ENCODE peak calls at places on chromosomes 6 and 20, in eight cellular contexts. I is naive thymus-derived CD4-positive, alpha-beta T cell; E is vagina; P is colonic mucosa; G is IMR-90; X is CD8-positive, alpha-beta T cell; N is adrenal gland; O is H9. A is an unnamed sample.

GRCh38 chr6:26016326-26017275 is 54.0 kb downstream of the TRIM38 start:
- DNase-seq in X (no peak), I (no peak), E (no peak), O (peak; percentile 56), N (no peak), G (peak; percentile 34), P (no peak), A (no peak)

GRCh38 chr6:4983322-4983721 is 20.5 kb downstream of the RPP40 start:
- DNase-seq in E (no peak), G (no peak), O (no peak), P (no peak), N (no peak), I (no peak), X (no peak), A (no peak)

GRCh38 chr20:58604410-58604881 is 46.6 kb upstream of the STX16 start:
- DNase-seq in X (no peak), P (no peak), G (no peak), O (no peak), E (no peak), N (no peak), I (no peak), A (no peak)

GRCh38 chr6:170034294-170034693 is 256.6 kb downstream of the DLL1 start:
- DNase-seq in I (no peak), O (no peak), G (no peak), E (peak; percentile 81), P (no peak), X (no peak), N (peak; percentile 4), A (no peak)

GRCh38 chr6:75802366-75802765 is 53.3 kb downstream of the MYO6 start:
- DNase-seq in G (peak; percentile 10), N (no peak), I (no peak), P (no peak), X (no peak), O (no peak), E (no peak), A (no peak)

GRCh38 chr6:30260036-30260504 is 46.9 kb upstream of the TRIM26 start:
- DNase-seq in G (no peak), X (no peak), I (peak; percentile 11), P (no peak), O (peak; percentile 34), E (no peak), N (no peak), A (no peak)

GRCh38 chr6:12174878-12175277 is 115.3 kb upstream of the EDN1 start:
- DNase-seq in I (no peak), P (no peak), N (no peak), G (peak; percentile 54), X (no peak), E (no peak), O (no peak), A (no peak)

GRCh38 chr6:97215157-97215769 is 67.8 kb downstream of the MMS22L start:
- DNase-seq in N (peak; percentile 30), X (no peak), I (no peak), G (peak; percentile 76), E (no peak), P (peak; percentile 21), O (peak; percentile 37), A (no peak)

GRCh38 chr6:7705483-7705882 is 20.4 kb upstream of the BMP6 start:
- DNase-seq in P (no peak), X (no peak), I (no peak), O (no peak), N (no peak), E (no peak), G (no peak), A (no peak)

GRCh38 chr6:164098857-164099534 is 684.5 kb downstream of the QKI start:
- DNase-seq in P (no peak), N (peak; percentile 26), I (no peak), G (no peak), O (no peak), X (no peak), E (peak; percentile 74), A (no peak)

GRCh38 chr20:50346372-50347347 is 156.0 kb downstream of the CEBPB start:
- DNase-seq in G (peak; percentile 92), I (peak; percentile 25), E (no peak), P (peak; percentile 83), N (peak; percentile 92), O (no peak), X (no peak), A (no peak)

DNA sequence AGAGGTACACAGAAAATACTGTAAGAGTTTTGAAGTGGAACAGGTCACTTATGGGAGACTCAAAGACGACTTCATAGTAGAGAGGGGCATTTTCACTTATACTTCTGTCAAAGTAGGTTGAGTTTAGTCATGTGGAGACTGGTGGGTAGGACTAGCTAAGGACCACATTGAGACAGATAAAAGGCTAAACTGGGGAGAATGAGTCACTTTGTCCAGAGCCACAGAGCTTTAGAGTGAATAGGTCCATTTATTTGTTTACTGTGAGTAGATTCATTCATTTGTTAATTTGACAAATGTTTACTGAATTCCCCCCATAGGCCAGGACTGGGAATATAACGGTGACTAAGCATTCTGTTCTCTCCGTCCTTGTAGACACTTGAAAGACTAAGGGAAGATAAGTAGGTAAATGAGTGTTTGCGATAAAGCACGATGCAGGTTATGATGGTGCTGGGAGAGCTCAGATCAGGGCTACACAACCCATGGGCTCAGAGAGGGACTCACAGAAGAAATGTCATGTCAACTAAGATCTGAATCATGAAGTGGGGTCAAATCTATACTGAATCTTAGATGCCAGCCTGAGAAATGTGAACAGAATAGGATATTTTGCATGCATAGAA is 699.6 kb upstream of the ID4 start:
- DNase-seq in E (no peak), O (no peak), G (no peak), N (no peak), X (no peak), P (no peak), I (no peak), A (no peak)
- H3K9me3 ChIP-seq in E (no peaks in the 10 kb centered on the region), O (no peaks in the 10 kb centered on the region), G (peaks cover 12% of the 10 kb centered on the region), N (no peaks in the 10 kb centered on the region), X (no peaks in the 10 kb centered on the region), P (no peaks in the 10 kb centered on the region), I (no peaks in the 10 kb centered on the region), A (no peaks in the 10 kb centered on the region)

DNA sequence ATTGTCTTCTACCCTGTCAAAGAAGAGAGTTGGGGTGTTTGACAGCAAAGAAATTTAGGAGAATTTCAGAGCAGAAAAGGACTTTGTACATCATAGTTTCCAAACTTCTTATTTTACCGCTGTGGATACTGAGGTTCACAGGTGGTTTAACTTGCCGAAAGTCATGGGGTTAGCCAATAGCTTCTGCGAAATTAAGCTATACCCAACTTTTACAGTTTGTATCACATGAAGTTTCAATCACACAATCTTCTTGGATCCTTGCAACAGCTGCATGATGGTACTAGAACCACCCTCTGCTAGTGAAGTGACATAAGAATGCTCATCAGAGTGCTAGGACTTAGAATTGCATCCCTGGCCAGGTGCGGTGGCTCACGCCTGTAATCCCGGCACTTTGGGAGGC is 345.5 kb downstream of the CD83 start:
- DNase-seq in G (no peak), N (no peak), E (no peak), X (no peak), I (no peak), P (no peak), O (no peak), A (no peak)
- H3K9me3 ChIP-seq in G (no peaks in the 10 kb centered on the region), N (no peaks in the 10 kb centered on the region), E (no peaks in the 10 kb centered on the region), X (no peaks in the 10 kb centered on the region), I (no peaks in the 10 kb centered on the region), P (no peaks in the 10 kb centered on the region), O (no peaks in the 10 kb centered on the region), A (no peaks in the 10 kb centered on the region)

GRCh38 chr20:34264141-34264540 is 22.9 kb downstream of the ASIP start:
- DNase-seq in E (no peak), X (no peak), I (no peak), N (no peak), G (no peak), P (no peak), O (no peak), A (no peak)
- H3K9me3 ChIP-seq in E (no peaks in the 10 kb centered on the region), X (no peaks in the 10 kb centered on the region), I (no peaks in the 10 kb centered on the region), N (no peaks in the 10 kb centered on the region), G (no peaks in the 10 kb centered on the region), P (no peaks in the 10 kb centered on the region), O (no peaks in the 10 kb centered on the region), A (no peaks in the 10 kb centered on the region)

GRCh38 chr20:7770578-7770977 is 169.7 kb downstream of the HAO1 start:
- DNase-seq in E (no peak), N (no peak), G (no peak), X (no peak), P (no peak), I (no peak), O (no peak), A (no peak)

GRCh38 chr20:7776148-7776547 is 164.1 kb downstream of the HAO1 start:
- DNase-seq in E (no peak), N (no peak), P (no peak), X (no peak), I (no peak), G (no peak), O (no peak), A (no peak)

GRCh38 chr20:7773511-7773910 is 166.7 kb downstream of the HAO1 start:
- DNase-seq in G (no peak), I (no peak), N (no peak), E (no peak), X (no peak), O (no peak), P (no peak), A (no peak)

GRCh38 chr20:7772376-7772775 is 167.9 kb downstream of the HAO1 start:
- DNase-seq in P (no peak), I (no peak), O (no peak), X (no peak), N (no peak), G (peak; percentile 53), E (no peak), A (no peak)

GRCh38 chr20:7775072-7775471 is 165.2 kb downstream of the HAO1 start:
- DNase-seq in O (no peak), E (no peak), I (no peak), X (no peak), P (no peak), G (peak; percentile 3), N (no peak), A (no peak)
- H3K9me3 ChIP-seq in O (peaks cover 6% of the 10 kb centered on the region), E (no peaks in the 10 kb centered on the region), I (no peaks in the 10 kb centered on the region), X (no peaks in the 10 kb centered on the region), P (no peaks in the 10 kb centered on the region), G (peaks cover 5% of the 10 kb centered on the region), N (no peaks in the 10 kb centered on the region), A (no peaks in the 10 kb centered on the region)

GRCh38 chr20:29314294-29314693 is 1943.2 kb upstream of the DEFB115 start:
- DNase-seq in G (no peak), O (no peak), E (no peak), I (no peak), X (no peak), P (no peak), N (no peak), A (no peak)
- H3K9me3 ChIP-seq in G (peaks cover 15% of the 10 kb centered on the region), O (peaks cover 25% of the 10 kb centered on the region), E (no peaks in the 10 kb centered on the region), I (no peaks in the 10 kb centered on the region), X (no peaks in the 10 kb centered on the region), P (no peaks in the 10 kb centered on the region), N (no peaks in the 10 kb centered on the region), A (no peaks in the 10 kb centered on the region)

GRCh38 chr6:157481865-157482249 is 100.9 kb downstream of the ZDHHC14 start:
- DNase-seq in X (no peak), I (no peak), N (no peak), E (peak; percentile 60), O (no peak), P (no peak), G (no peak), A (no peak)
- H3K9me3 ChIP-seq in X (no peaks in the 10 kb centered on the region), I (no peaks in the 10 kb centered on the region), N (no peaks in the 10 kb centered on the region), E (no peaks in the 10 kb centered on the region), O (no peaks in the 10 kb centered on the region), P (no peaks in the 10 kb centered on the region), G (no peaks in the 10 kb centered on the region), A (no peaks in the 10 kb centered on the region)